ENCODE peak calls at places on chromosome 21, in four cellular contexts. L is GM23338, F is colonic mucosa, R is esophagus muscularis mucosa. N is an unnamed sample. For H3K4me1 and H3K36me3, the result is how much of the 10 kb centered on the place peaks cover.

GRCh38 chr21:25638634-25639166 is 358 bp upstream of the JAM2 start:
- DNase-seq in L (no peak), F (no peak), R (no peak), N (no peak)

GRCh38 chr21:26185446-26185845 is 14.9 kb upstream of the APP start:
- DNase-seq in L (no peak), F (no peak), R (no peak), N (no peak)

GRCh38 chr21:18711662-18712061 is 308.1 kb upstream of the TMPRSS15 start:
- DNase-seq in L (no peak), F (no peak), R (no peak), N (no peak)

GRCh38 chr21:37435120-37435519 is 68.5 kb downstream of the DYRK1A start:
- DNase-seq in L (peak), F (no peak), R (no peak), N (no peak)

GRCh38 chr21:36241717-36242116 is 78.3 kb upstream of the MORC3 start:
- DNase-seq in L (no peak), F (no peak), R (no peak), N (no peak)

GRCh38 chr21:32203877-32204480 is 74.9 kb downstream of the MIS18A start:
- DNase-seq in L (no peak), F (no peak), R (peak), N (no peak)

GRCh38 chr21:16770279-16770678 is 742.6 kb upstream of the CXADR start:
- DNase-seq in L (no peak), F (no peak), R (no peak), N (no peak)

GRCh38 chr21:24045775-24046215 is 1561.5 kb downstream of the MRPL39 start:
- DNase-seq in L (peak), F (peak), R (no peak), N (peak)

GRCh38 chr21:15138475-15138874 is 73.7 kb upstream of the NRIP1 start:
- DNase-seq in L (no peak), F (peak), R (no peak), N (no peak)

GRCh38 chr21:27164208-27165172 is 197.6 kb upstream of the ADAMTS5 start:
- DNase-seq in L (no peak), F (no peak), R (no peak), N (no peak)

GRCh38 chr21:15480160-15480559 is 249.6 kb upstream of the USP25 start:
- DNase-seq in L (no peak), F (no peak), R (no peak), N (no peak)

GRCh38 chr21:31117046-31117916 is 79.0 kb upstream of the KRTAP19-8 start:
- DNase-seq in L (no peak), F (no peak), R (peak), N (no peak)

DNA sequence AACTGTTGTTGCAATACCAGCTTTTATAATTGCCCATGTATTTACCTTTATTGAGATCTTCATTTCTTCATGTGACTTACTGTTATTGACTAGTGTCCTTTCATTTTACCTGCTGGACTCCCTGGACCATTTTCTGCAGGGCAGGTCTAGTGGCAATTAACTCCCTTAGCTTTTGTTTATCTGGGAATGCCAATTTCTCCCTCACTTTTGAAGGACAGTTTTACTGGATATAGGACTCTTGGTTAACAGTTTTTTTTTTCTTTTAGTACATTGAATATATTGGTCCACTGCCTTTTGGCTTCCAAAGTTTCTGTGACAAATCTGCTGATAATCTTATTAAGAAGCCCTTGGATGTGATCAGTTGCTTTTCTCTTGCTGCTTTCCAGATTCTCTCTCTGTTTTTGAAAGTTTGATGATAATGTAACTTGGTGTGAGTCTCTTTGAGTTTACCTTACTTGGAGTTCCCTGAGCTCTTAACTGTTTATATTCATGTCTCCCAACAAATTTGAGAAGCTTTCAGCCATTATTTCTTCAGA is 56.9 kb downstream of the COL18A1 start:
- DNase-seq in L (no peak), F (no peak), R (no peak), N (no peak)
- H3K4me1 ChIP-seq in L (under half), F (under half), R (under half), N (under half)

GRCh38 chr21:34811368-34811767 is 142.6 kb downstream of the CLIC6 start:
- DNase-seq in L (no peak), F (no peak), R (no peak), N (no peak)
- H3K36me3 ChIP-seq in L (under half), F (under half), R (under half), N (under half)

GRCh38 chr21:38824124-38824822 is 18.5 kb downstream of the ETS2 start:
- DNase-seq in L (no peak), F (peak), R (no peak), N (no peak)
- H3K4me1 ChIP-seq in L (under half), F (under half), R (half or more), N (under half)

DNA sequence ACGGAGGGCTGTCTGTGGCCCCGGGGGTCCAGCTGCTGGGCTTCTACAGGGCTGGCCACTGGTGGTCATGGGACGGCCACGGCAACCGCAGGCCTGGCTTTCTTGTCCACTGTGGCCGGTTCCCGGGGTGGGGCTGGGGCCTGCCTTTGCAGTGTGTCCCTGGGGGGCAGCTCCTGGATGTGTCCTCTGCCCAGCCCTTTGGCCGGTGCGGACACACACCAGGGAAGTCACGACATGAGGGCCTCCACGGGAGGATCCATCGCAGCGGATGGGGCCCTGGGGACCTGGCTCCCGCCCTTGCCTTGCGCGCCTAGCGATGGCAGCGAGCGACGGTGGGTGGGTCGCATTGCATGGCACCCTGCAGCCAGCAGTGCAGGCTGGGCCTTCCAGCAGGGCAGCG is 18.0 kb downstream of the PFKL start:
- DNase-seq in L (no peak), F (no peak), R (no peak), N (no peak)
- H3K36me3 ChIP-seq in L (under half), F (under half), R (half or more), N (under half)

GRCh38 chr21:34949045-34949444 is 100.1 kb downstream of the RUNX1 start:
- DNase-seq in L (no peak), F (no peak), R (no peak), N (no peak)
- H3K4me1 ChIP-seq in L (under half), F (under half), R (under half), N (under half)

GRCh38 chr21:42215942-42216725 is 2.8 kb upstream of the ABCG1 start:
- DNase-seq in L (no peak), F (no peak), R (no peak), N (no peak)
- H3K36me3 ChIP-seq in L (under half), F (under half), R (under half), N (under half)

GRCh38 chr21:44592446-44593365 is at the start of gene KRTAP10-6:
- DNase-seq in L (peak), F (no peak), R (peak), N (no peak)
- H3K4me1 ChIP-seq in L (under half), F (under half), R (under half), N (under half)

GRCh38 chr21:41387042-41387819 is 25.4 kb downstream of the MX2 start:
- DNase-seq in L (no peak), F (no peak), R (no peak), N (no peak)
- H3K36me3 ChIP-seq in L (under half), F (under half), R (under half), N (under half)

GRCh38 chr21:45328198-45329087 is 40.7 kb upstream of the POFUT2 start:
- DNase-seq in L (no peak), F (no peak), R (no peak), N (no peak)

GRCh38 chr21:45326834-45327457 is 39.3 kb upstream of the POFUT2 start:
- DNase-seq in L (no peak), F (no peak), R (no peak), N (no peak)

GRCh38 chr21:45329261-45330074 is 41.8 kb upstream of the POFUT2 start:
- DNase-seq in L (no peak), F (peak), R (no peak), N (no peak)

GRCh38 chr21:45326169-45326833 is 38.6 kb upstream of the POFUT2 start:
- DNase-seq in L (no peak), F (no peak), R (no peak), N (no peak)

GRCh38 chr21:45327458-45328197 is 39.9 kb upstream of the POFUT2 start:
- DNase-seq in L (no peak), F (no peak), R (no peak), N (no peak)
- H3K4me1 ChIP-seq in L (under half), F (under half), R (half or more), N (under half)

GRCh38 chr21:33552093-33552998 is 9.5 kb downstream of the SON start:
- DNase-seq in L (no peak), F (no peak), R (no peak), N (no peak)

GRCh38 chr21:33552999-33553598 is 10.3 kb downstream of the SON start:
- DNase-seq in L (no peak), F (no peak), R (no peak), N (no peak)

GRCh38 chr21:33549848-33550771 is 7.3 kb downstream of the SON start:
- DNase-seq in L (no peak), F (no peak), R (no peak), N (no peak)

GRCh38 chr21:33551664-33552063 is 8.8 kb downstream of the SON start:
- DNase-seq in L (no peak), F (no peak), R (no peak), N (no peak)

DNA sequence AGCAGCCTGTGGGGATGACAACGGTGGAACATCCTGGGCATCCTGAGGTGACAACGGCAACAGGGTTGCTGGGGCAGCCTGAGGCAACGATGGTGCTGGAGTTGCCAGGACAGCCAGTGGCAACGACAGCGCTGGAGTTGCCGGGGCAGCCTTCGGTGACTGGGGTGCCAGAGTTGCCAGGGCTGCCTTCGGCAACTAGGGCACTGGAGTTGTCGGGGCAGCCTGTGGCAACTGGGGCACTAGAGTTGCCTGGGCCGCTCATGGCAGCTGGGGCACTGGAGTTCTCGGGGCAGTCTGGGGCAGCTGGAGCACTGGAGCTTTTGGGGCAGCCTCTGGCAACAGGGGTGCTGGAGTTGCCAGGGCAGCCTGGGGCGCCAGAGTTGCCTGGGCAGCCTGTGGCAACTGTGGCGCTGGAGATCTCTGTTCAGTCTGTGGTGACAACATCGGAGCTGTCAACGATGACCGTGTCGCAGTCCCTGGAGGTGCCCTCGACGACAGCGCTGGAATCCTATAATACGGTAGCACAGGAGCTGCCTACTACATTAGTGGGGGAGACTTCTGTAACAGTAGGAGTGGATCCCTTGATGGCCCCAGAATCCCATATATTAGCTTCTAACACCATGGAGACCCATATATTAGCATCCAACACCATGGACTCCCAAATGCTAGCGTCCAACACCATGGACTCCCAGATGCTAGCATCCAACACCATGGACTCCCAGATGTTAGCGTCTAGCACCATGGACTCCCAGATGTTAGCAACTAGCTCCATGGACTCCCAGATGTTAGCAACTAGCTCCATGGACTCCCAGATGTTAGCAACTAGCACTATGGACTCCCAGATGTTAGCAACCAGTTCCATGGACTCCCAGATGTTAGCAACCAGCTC is 8.2 kb downstream of the SON start:
- DNase-seq in L (no peak), F (no peak), R (no peak), N (no peak)
- H3K36me3 ChIP-seq in L (half or more), F (under half), R (half or more), N (under half)

N was measured in prostate gland.